ENCODE peak calls at places on chromosomes 12 and 14, in eight cellular contexts. K, Q, Y, H, J, F, I and W are unnamed samples.

GRCh38 chr12:21369141-21369980 is 3.3 kb upstream of the IAPP start:
- DNase-seq in Q (no peak), J (no peak), I (no peak), Y (no peak), K (no peak), H (no peak), F (no peak), W (no peak)

GRCh38 chr14:23601845-23602180 is 23.2 kb upstream of the JPH4 start:
- DNase-seq in Y (no peak), H (no peak), F (no peak), J (no peak), K (no peak), I (no peak), Q (no peak), W (no peak)

GRCh38 chr12:102543494-102543893 is 63.1 kb upstream of the IGF1 start:
- DNase-seq in F (no peak), H (no peak), Y (peak; percentile 23), J (no peak), Q (no peak), K (no peak), I (no peak), W (peak; percentile 34)

GRCh38 chr14:95979339-95980042 is 59.7 kb upstream of the C14orf132 start:
- DNase-seq in K (no peak), Y (peak; percentile 94), J (no peak), I (no peak), F (no peak), Q (no peak), H (no peak), W (no peak)

GRCh38 chr12:21301-22189 is 45.0 kb upstream of the IQSEC3 start:
- DNase-seq in F (no peak), K (no peak), J (no peak), H (no peak), I (no peak), Y (no peak), Q (no peak), W (no peak)

GRCh38 chr14:33938131-33938949 is 12.5 kb downstream of the EGLN3 start:
- DNase-seq in K (peak; percentile 32), H (no peak), Y (peak; percentile 84), Q (peak; percentile 58), J (no peak), I (peak; percentile 22), F (peak; percentile 62), W (peak; percentile 72)

GRCh38 chr12:2955888-2956287 is 3.3 kb upstream of the TEAD4 start:
- DNase-seq in H (no peak), Y (no peak), Q (no peak), F (no peak), J (no peak), K (no peak), I (no peak), W (no peak)

GRCh38 chr12:94561943-94562411 is 88.4 kb downstream of the TMCC3 start:
- DNase-seq in J (no peak), F (no peak), I (peak; percentile 81), H (no peak), K (no peak), Y (no peak), Q (peak; percentile 83), W (peak; percentile 92)

GRCh38 chr14:85487215-85487614 is 42.7 kb upstream of the FLRT2 start:
- DNase-seq in H (no peak), F (no peak), I (no peak), K (no peak), Y (no peak), Q (no peak), J (no peak), W (no peak)

GRCh38 chr12:96907681-96908163 is 665 bp downstream of the NEDD1 start:
- DNase-seq in Q (peak; percentile 15), I (no peak), Y (peak; percentile 56), K (peak; percentile 19), J (no peak), F (peak; percentile 33), H (no peak), W (peak; percentile 15)

GRCh38 chr14:55336161-55336560 is 64.9 kb downstream of the FBXO34 start:
- DNase-seq in Q (no peak), H (no peak), K (no peak), I (no peak), J (no peak), F (no peak), Y (no peak), W (no peak)

GRCh38 chr14:69268763-69269162 is 8.8 kb downstream of the GALNT16 start:
- DNase-seq in K (no peak), Q (no peak), Y (no peak), H (no peak), J (no peak), I (no peak), F (no peak), W (no peak)

GRCh38 chr14:100391777-100392176 is 68.6 kb downstream of the SLC25A47 start:
- DNase-seq in J (no peak), K (no peak), H (no peak), I (no peak), F (no peak), Y (no peak), Q (no peak), W (no peak)

GRCh38 chr12:52442600-52443061 is 8.5 kb upstream of the KRT75 start:
- DNase-seq in H (no peak), Y (peak; percentile 62), I (no peak), J (peak; percentile 20), Q (no peak), K (no peak), F (peak; percentile 73), W (peak; percentile 4)

GRCh38 chr12:111482464-111482863 is 76.7 kb downstream of the SH2B3 start:
- DNase-seq in J (no peak), Y (peak; percentile 49), Q (no peak), F (no peak), I (no peak), H (no peak), K (no peak), W (no peak)

GRCh38 chr14:78754059-78754458 is 583.9 kb downstream of the NRXN3 start:
- DNase-seq in H (no peak), Y (no peak), Q (no peak), F (no peak), K (no peak), J (no peak), I (no peak), W (no peak)
- H3K27ac ChIP-seq in H (no peak overlapping the region), Y (no peak overlapping the region), Q (no peak overlapping the region), F (no peak overlapping the region), K (no peak overlapping the region), J (no peak overlapping the region), I (no peak overlapping the region), W (no peak overlapping the region)

DNA sequence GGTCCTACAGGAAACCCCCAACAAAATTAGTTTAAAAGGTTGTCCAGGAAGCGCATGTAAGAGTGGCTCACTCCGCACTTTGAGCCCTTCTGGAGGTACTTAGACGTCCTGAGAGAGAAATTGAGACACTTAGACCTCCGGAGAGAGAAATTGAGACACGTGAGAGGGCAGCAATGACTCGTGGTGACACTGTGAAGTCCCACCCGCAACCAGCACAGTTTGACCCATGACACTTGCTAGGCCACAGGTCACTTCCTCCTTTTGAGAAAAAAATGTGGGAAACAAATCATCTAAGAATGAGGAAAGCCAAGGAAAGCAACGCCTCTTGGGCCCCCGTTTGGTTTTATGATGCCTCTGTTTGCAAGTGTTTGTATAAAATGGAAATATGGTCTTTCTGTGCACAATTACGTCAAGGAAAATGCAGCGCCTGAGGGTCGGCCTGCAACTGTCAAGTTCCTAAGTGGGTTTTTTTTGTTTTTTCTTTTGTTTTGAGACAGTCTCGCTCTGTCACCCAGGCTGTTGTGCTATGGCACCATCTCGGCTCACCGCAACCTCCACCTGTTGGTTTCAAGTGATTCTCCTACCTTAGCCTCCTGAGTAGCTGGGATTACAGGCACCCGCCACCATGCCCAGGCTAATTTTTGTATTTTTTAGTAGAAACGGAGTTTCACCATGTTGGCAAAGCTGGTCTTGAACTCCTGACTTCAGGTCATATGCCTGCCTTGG is 13.6 kb upstream of the CDCA4 start:
- DNase-seq in Y (no peak), H (no peak), I (no peak), F (no peak), J (no peak), Q (no peak), K (no peak), W (no peak)
- H3K4me3 ChIP-seq in Y (peak overlapping the region; percentile 64), H (no peak overlapping the region), I (no peak overlapping the region), F (no peak overlapping the region), J (no peak overlapping the region), Q (no peak overlapping the region), K (no peak overlapping the region), W (no peak overlapping the region)

DNA sequence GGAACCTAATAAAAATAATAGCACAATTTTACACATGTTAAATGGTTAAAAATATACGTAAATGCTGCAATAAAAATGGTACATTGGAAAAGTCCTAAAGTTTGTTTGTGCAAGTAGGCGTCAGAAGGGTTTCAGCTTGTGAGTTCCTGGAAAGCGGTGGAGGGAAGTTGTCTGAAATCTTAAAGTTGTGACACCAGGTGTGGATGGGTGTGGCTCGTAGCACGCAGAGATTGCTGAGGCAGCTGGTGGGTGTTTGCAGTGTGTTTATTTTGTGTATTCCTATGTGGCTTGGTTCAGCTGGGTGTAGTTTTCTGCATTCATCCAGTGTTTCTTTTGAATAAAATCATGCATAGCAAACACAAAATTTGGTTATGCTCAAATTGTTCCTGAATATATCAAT is 136.8 kb upstream of the TBX3 start:
- DNase-seq in F (peak; percentile 52), K (no peak), H (no peak), Q (no peak), I (no peak), J (no peak), Y (no peak), W (no peak)
- TF ChIP-seq CTCF in F (no peak), K (no peak), H (no peak), Q (no peak), I (no peak), J (no peak), Y (no peak), W (no peak)

GRCh38 chr12:50282581-50283229 is 615 bp downstream of the LIMA1 start:
- DNase-seq in H (no peak), J (peak; percentile 65), I (no peak), F (no peak), Q (peak; percentile 44), K (no peak), Y (no peak), W (peak; percentile 25)

GRCh38 chr12:50287271-50287670 is 4.0 kb upstream of the LIMA1 start:
- DNase-seq in Q (no peak), J (no peak), Y (no peak), I (no peak), F (no peak), K (no peak), H (no peak), W (no peak)

GRCh38 chr12:50283924-50284236 is 560 bp upstream of the LIMA1 start:
- DNase-seq in J (no peak), F (no peak), Y (no peak), H (no peak), I (peak; percentile 35), K (no peak), Q (no peak), W (no peak)

GRCh38 chr12:50285253-50285652 is 1.9 kb upstream of the LIMA1 start:
- DNase-seq in H (no peak), Y (no peak), K (no peak), F (no peak), Q (no peak), J (no peak), I (no peak), W (no peak)

DNA sequence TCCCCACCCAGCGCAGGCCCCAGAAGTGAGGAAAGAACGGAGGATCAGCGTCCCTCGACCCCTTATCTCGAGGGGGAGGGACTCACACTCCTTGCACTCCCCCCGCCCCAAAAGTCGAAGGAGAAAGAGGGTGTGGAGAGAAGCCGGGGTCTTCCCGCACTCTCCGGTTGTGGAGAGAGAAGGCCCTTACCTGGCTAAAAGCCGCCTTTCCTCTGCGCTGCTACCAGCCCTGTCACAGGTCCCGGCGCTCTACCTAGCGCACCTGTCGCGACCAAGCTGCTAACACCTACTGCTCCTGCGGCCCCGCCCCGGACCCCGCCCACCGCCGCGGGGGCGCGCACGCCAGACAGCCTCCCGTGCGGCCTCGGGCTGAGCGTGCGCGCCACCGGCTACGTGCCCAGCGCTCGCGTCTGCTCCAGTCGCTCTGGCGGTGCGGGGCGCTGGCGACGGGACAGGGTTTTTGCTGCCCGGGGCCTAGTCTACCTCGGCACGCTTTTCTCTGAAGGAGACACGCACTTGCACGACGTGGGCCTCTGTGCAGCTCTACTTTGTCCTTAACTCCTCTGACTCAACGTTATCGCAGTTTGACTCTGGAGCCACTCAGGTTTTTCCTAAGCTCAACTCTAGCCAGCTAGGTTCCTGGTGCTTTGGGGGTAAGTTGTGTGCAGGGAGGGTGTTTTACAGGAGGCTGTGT is at the start of gene LIMA1:
- DNase-seq in K (peak; percentile 92), I (peak; percentile 91), H (peak; percentile 59), Y (peak; percentile 96), J (peak; percentile 55), F (peak; percentile 96), Q (peak; percentile 92), W (peak; percentile 96)
- H3K27ac ChIP-seq in K (peak within 1 kb of the TSS; percentile 1), I (peak within 1 kb of the TSS; percentile 70), H (peak within 1 kb of the TSS; percentile 66), Y (no peak within 1 kb of the TSS), J (peak within 1 kb of the TSS; percentile 81), F (peak within 1 kb of the TSS; percentile 92), Q (peak within 1 kb of the TSS; percentile 81), W (peak within 1 kb of the TSS; percentile 77)